ENCODE peak calls at places on chromosomes 5 and 9, in eight cellular contexts. One of them, this sample, is unnamed.

GRCh38 chr9:131728961-131729360 is 10.9 kb downstream of the RAPGEF1 start:
- DNase-seq in AG09319: no peak
- DNase-seq in cardiac septum: no peak
- DNase-seq in neuronal stem cell: no peak
- DNase-seq in GF-D8: no peak
- DNase-seq in prostate gland: no peak
- DNase-seq in A673: no peak
- DNase-seq in HTR-8/SVneo: no peak
- DNase-seq in this sample: no peak

GRCh38 chr9:88460583-88461332 is 72.5 kb downstream of the SPIN1 start:
- DNase-seq in prostate gland: no peak
- DNase-seq in AG09319: no peak
- DNase-seq in neuronal stem cell: peak
- DNase-seq in A673: peak
- DNase-seq in cardiac septum: no peak
- DNase-seq in GF-D8: no peak
- DNase-seq in HTR-8/SVneo: no peak
- DNase-seq in this sample: no peak

GRCh38 chr5:149860801-149861322 is 83.7 kb downstream of the PDE6A start:
- DNase-seq in GF-D8: no peak
- DNase-seq in prostate gland: no peak
- DNase-seq in neuronal stem cell: no peak
- DNase-seq in HTR-8/SVneo: no peak
- DNase-seq in cardiac septum: no peak
- DNase-seq in A673: no peak
- DNase-seq in AG09319: no peak
- DNase-seq in this sample: no peak

GRCh38 chr5:117590944-117591343 is 1016.3 kb upstream of the SEMA6A start:
- DNase-seq in neuronal stem cell: no peak
- DNase-seq in GF-D8: no peak
- DNase-seq in prostate gland: no peak
- DNase-seq in cardiac septum: no peak
- DNase-seq in A673: no peak
- DNase-seq in HTR-8/SVneo: peak
- DNase-seq in AG09319: no peak
- DNase-seq in this sample: no peak

GRCh38 chr5:58967597-58968281 is 384.9 kb downstream of the RAB3C start:
- DNase-seq in prostate gland: no peak
- DNase-seq in GF-D8: no peak
- DNase-seq in cardiac septum: no peak
- DNase-seq in A673: no peak
- DNase-seq in HTR-8/SVneo: no peak
- DNase-seq in neuronal stem cell: no peak
- DNase-seq in AG09319: no peak
- DNase-seq in this sample: no peak

GRCh38 chr9:3794005-3794404 is 268.2 kb upstream of the RFX3 start:
- DNase-seq in AG09319: no peak
- DNase-seq in GF-D8: no peak
- DNase-seq in prostate gland: no peak
- DNase-seq in cardiac septum: no peak
- DNase-seq in neuronal stem cell: peak
- DNase-seq in HTR-8/SVneo: no peak
- DNase-seq in A673: peak
- DNase-seq in this sample: peak

GRCh38 chr9:110142868-110143866 is 64.8 kb downstream of the C9orf152 start:
- DNase-seq in A673: peak
- DNase-seq in GF-D8: no peak
- DNase-seq in HTR-8/SVneo: no peak
- DNase-seq in AG09319: no peak
- DNase-seq in prostate gland: no peak
- DNase-seq in cardiac septum: no peak
- DNase-seq in neuronal stem cell: no peak
- DNase-seq in this sample: no peak

GRCh38 chr5:103780794-103781193 is 218.2 kb upstream of the NUDT12 start:
- DNase-seq in AG09319: no peak
- DNase-seq in neuronal stem cell: no peak
- DNase-seq in HTR-8/SVneo: no peak
- DNase-seq in A673: no peak
- DNase-seq in GF-D8: no peak
- DNase-seq in prostate gland: no peak
- DNase-seq in cardiac septum: no peak
- DNase-seq in this sample: no peak

GRCh38 chr5:68419637-68420452 is 204.3 kb downstream of the PIK3R1 start:
- DNase-seq in A673: peak
- DNase-seq in cardiac septum: no peak
- DNase-seq in GF-D8: no peak
- DNase-seq in HTR-8/SVneo: no peak
- DNase-seq in AG09319: no peak
- DNase-seq in prostate gland: no peak
- DNase-seq in neuronal stem cell: no peak
- DNase-seq in this sample: no peak

GRCh38 chr9:133275105-133276000 is at the start of gene ABO:
- DNase-seq in neuronal stem cell: no peak
- DNase-seq in prostate gland: no peak
- DNase-seq in GF-D8: no peak
- DNase-seq in AG09319: no peak
- DNase-seq in cardiac septum: no peak
- DNase-seq in A673: no peak
- DNase-seq in HTR-8/SVneo: no peak
- DNase-seq in this sample: no peak

GRCh38 chr9:18824095-18824666 is 208.8 kb downstream of the SAXO1 start:
- DNase-seq in prostate gland: no peak
- DNase-seq in A673: no peak
- DNase-seq in neuronal stem cell: no peak
- DNase-seq in HTR-8/SVneo: no peak
- DNase-seq in GF-D8: no peak
- DNase-seq in cardiac septum: no peak
- DNase-seq in AG09319: no peak
- DNase-seq in this sample: peak

GRCh38 chr5:26622947-26623346 is 415.4 kb downstream of the CDH9 start:
- DNase-seq in HTR-8/SVneo: no peak
- DNase-seq in GF-D8: no peak
- DNase-seq in neuronal stem cell: no peak
- DNase-seq in cardiac septum: no peak
- DNase-seq in AG09319: no peak
- DNase-seq in prostate gland: no peak
- DNase-seq in A673: no peak
- DNase-seq in this sample: no peak

GRCh38 chr9:138049085-138049778 is 171.7 kb downstream of the CACNA1B start:
- DNase-seq in A673: no peak
- DNase-seq in GF-D8: no peak
- DNase-seq in HTR-8/SVneo: no peak
- DNase-seq in AG09319: no peak
- DNase-seq in cardiac septum: peak
- DNase-seq in neuronal stem cell: no peak
- DNase-seq in prostate gland: no peak
- DNase-seq in this sample: no peak

This sample was measured in foreskin melanocyte.